ENCODE peak calls at places on chromosome 1, in six cellular contexts. O is ovary, Y is T-helper 9 cell, E is endothelial cell, K is EL, D is pulmonary artery endothelial cell. N is an unnamed sample.

GRCh38 chr1:37159102-37159501 is 124.8 kb upstream of the GRIK3 start:
- DNase-seq in E (no peak), K (no peak), O (no peak), D (no peak), Y (no peak), N (no peak)

GRCh38 chr1:153922838-153923652 is at the start of gene GATAD2B:
- DNase-seq in K (peak), Y (peak), O (peak), D (peak), E (peak), N (peak)

GRCh38 chr1:232682248-232682647 is 52.3 kb upstream of the SIPA1L2 start:
- DNase-seq in D (no peak), E (no peak), O (no peak), K (no peak), Y (no peak), N (no peak)

GRCh38 chr1:227903614-227904501 is 43.9 kb downstream of the WNT9A start:
- DNase-seq in K (no peak), O (no peak), D (no peak), Y (no peak), E (no peak), N (no peak)

GRCh38 chr1:10507111-10507879 is 32.5 kb downstream of the PEX14 start:
- DNase-seq in E (peak), O (peak), Y (peak), K (peak), D (no peak), N (peak)

GRCh38 chr1:82775402-82776000 is 974.8 kb downstream of the ADGRL2 start:
- DNase-seq in K (peak), E (peak), O (peak), D (no peak), Y (no peak), N (no peak)

GRCh38 chr1:208550978-208551377 is 306.8 kb upstream of the PLXNA2 start:
- DNase-seq in O (no peak), E (no peak), D (no peak), K (no peak), Y (no peak), N (no peak)

GRCh38 chr1:175673236-175674150 is 69.9 kb downstream of the TNR start:
- DNase-seq in Y (no peak), K (no peak), E (peak), D (peak), O (no peak), N (no peak)

GRCh38 chr1:198678301-198678836 is 39.5 kb downstream of the PTPRC start:
- DNase-seq in Y (peak), O (no peak), D (no peak), K (no peak), E (no peak), N (peak)

GRCh38 chr1:154624756-154625643 is 17.0 kb upstream of the ADAR start:
- DNase-seq in D (no peak), Y (no peak), E (no peak), O (no peak), K (peak), N (no peak)

GRCh38 chr1:55781944-55782482 is 566.8 kb upstream of the USP24 start:
- DNase-seq in D (no peak), Y (no peak), E (no peak), O (no peak), K (peak), N (no peak)